ENCODE peak calls at places on chromosome 6, in nine cellular contexts. F is AG10803, W is psoas muscle, D is left lung, E is astrocyte of the cerebellum, H is A549, N is hepatocyte, C is epithelial cell of esophagus, S is ovary. B is an unnamed sample.

GRCh38 chr6:125421853-125422252 is 120.1 kb upstream of the HDDC2 start:
- DNase-seq in C (peak; percentile 46), N (peak; percentile 49), D (no peak), W (peak; percentile 47), H (peak; percentile 1), S (peak; percentile 33), E (no peak), F (no peak), B (no peak)

GRCh38 chr6:390914-391558 is 516 bp upstream of the IRF4 start:
- DNase-seq in W (no peak), S (no peak), C (no peak), D (no peak), F (no peak), E (no peak), N (no peak), H (no peak), B (no peak)

GRCh38 chr6:106254636-106255035 is 70.9 kb downstream of the ATG5 start:
- DNase-seq in F (peak; percentile 77), C (peak; percentile 71), W (no peak), D (no peak), N (no peak), H (no peak), S (no peak), E (peak; percentile 11), B (no peak)

GRCh38 chr6:148396926-148397325 is 54.3 kb downstream of the SASH1 start:
- DNase-seq in C (no peak), D (no peak), N (no peak), E (no peak), W (no peak), H (no peak), S (no peak), F (no peak), B (no peak)

GRCh38 chr6:37674161-37674560 is 23.5 kb downstream of the MDGA1 start:
- DNase-seq in N (no peak), S (no peak), F (no peak), C (no peak), E (no peak), D (no peak), H (no peak), W (no peak), B (no peak)

GRCh38 chr6:33516726-33517125 is 62.4 kb downstream of the ZBTB9 start:
- DNase-seq in N (no peak), W (no peak), F (no peak), H (no peak), D (no peak), C (no peak), E (no peak), S (no peak), B (no peak)

GRCh38 chr6:122372647-122373046 is 26.8 kb upstream of the HSF2 start:
- DNase-seq in D (no peak), F (no peak), E (peak; percentile 9), S (no peak), W (no peak), N (no peak), H (no peak), C (no peak), B (no peak)

GRCh38 chr6:34022873-34023255 is 123.0 kb downstream of the GRM4 start:
- DNase-seq in C (no peak), F (no peak), W (no peak), H (no peak), E (no peak), S (no peak), N (no peak), D (no peak), B (no peak)

GRCh38 chr6:52754443-52754842 is 8.8 kb downstream of the GSTA2 start:
- DNase-seq in W (no peak), S (no peak), E (no peak), D (no peak), N (no peak), H (no peak), F (no peak), C (no peak), B (no peak)

GRCh38 chr6:90691823-90692222 is 105.0 kb upstream of the MAP3K7 start:
- DNase-seq in E (no peak), S (no peak), H (no peak), F (no peak), C (peak; percentile 37), W (no peak), N (no peak), D (no peak), B (no peak)
- TF ChIP-seq CTCF in E (peak; percentile 11), S (no peak), H (no peak), F (no peak), C (peak; percentile 49), W (no peak), N (no peak), D (no peak), B (peak; percentile 5)

DNA sequence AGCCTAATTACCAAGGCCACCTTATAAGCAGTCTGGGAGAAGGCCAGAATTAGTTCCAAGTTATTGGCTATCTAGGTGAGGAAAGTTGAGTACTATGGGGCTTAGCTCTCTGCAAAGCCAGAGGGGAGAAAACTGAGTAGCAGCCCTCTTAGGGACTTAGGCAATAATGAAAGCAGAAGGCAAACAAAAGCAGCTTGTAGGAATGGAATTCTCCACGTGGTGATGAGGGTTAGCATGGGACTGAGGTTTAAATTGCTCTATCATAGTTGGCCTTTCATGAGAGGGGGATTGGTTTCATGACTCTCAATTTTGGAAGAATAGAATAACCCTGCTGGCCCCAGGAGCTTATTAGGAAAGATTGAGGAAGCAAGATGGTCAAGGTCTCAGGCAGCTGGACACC is 7.0 kb upstream of the UBE2J1 start:
- DNase-seq in W (no peak), H (no peak), F (no peak), N (no peak), D (no peak), E (no peak), C (no peak), S (no peak), B (no peak)
- H3K4me3 ChIP-seq in W (no peak overlapping the region), H (no peak overlapping the region), F (no peak overlapping the region), N (no peak overlapping the region), D (no peak overlapping the region), E (no peak overlapping the region), C (no peak overlapping the region), S (no peak overlapping the region), B (no peak overlapping the region)

DNA sequence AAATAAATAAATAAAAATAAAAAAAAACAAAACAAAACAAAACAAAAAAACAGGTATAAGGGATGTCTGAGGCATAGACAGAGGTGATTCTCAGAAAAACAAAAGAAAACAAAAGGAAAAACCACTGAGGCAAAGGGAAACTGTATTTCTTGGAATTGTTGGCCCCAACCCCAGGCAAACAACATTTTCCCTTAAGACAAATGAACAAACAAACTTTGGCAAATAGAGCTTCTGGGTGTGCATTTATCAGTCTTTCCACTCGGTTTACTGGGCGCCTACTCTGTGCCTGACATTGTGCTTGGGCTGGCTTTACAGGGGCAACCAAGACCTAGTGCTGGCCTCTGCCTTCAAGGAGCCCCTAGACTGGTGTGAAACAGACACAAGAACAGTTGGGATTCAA is 33.7 kb upstream of the IER3 start:
- DNase-seq in H (no peak), F (no peak), N (no peak), E (no peak), W (no peak), C (no peak), D (no peak), S (no peak), B (no peak)
- TF ChIP-seq CTCF in H (no peak), F (no peak), N (no peak), E (no peak), W (no peak), C (no peak), D (no peak), S (no peak), B (no peak)

GRCh38 chr6:28656715-28657114 is 131.0 kb downstream of the GPX5 start:
- DNase-seq in S (no peak), N (no peak), D (no peak), C (no peak), F (no peak), E (no peak), W (no peak), H (no peak), B (no peak)
- H3K4me3 ChIP-seq in S (no peak overlapping the region), N (peak overlapping the region; percentile 58), D (no peak overlapping the region), C (no peak overlapping the region), F (no peak overlapping the region), E (peak overlapping the region; percentile 56), W (no peak overlapping the region), H (no peak overlapping the region), B (no peak overlapping the region)

GRCh38 chr6:83804886-83805285 is 48.3 kb upstream of the RIPPLY2 start:
- DNase-seq in S (no peak), F (no peak), W (no peak), N (no peak), E (no peak), C (no peak), H (no peak), D (no peak), B (no peak)
- TF ChIP-seq CTCF in S (no peak), F (no peak), W (no peak), N (no peak), E (no peak), C (no peak), H (no peak), D (no peak), B (no peak)

DNA sequence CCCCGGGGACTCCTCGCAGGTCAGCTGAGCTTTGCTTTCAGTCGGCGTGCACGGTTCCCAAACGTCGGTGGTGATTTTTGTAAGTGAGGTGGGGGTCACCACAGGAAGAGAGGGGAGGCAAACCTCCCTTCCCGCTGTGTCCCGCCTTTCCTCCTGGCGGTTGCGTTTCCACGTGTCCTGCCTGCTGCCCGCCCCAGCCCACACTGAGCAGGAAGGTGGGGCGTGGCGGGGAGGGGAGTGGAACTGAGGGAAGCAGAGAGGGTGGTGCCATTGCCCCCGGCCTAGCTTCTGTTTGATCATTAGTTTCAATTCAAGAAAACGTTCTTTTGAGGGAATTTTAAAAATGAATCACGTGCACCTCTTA is 30.1 kb upstream of the AFDN start:
- DNase-seq in C (no peak), S (no peak), F (no peak), E (no peak), W (no peak), D (no peak), H (no peak), N (no peak), B (no peak)
- H3K4me3 ChIP-seq in C (peak overlapping the region; percentile 6), S (no peak overlapping the region), F (no peak overlapping the region), E (no peak overlapping the region), W (peak overlapping the region; percentile 49), D (peak overlapping the region; percentile 18), H (no peak overlapping the region), N (no peak overlapping the region), B (no peak overlapping the region)

GRCh38 chr6:30981942-30982772 is 1.4 kb upstream of the MUC21 start:
- DNase-seq in S (no peak), E (peak; percentile 59), H (peak; percentile 14), C (peak; percentile 82), F (peak; percentile 78), D (peak; percentile 48), N (peak; percentile 53), W (no peak), B (peak; percentile 44)
- TF ChIP-seq CTCF in S (no peak), E (peak; percentile 37), H (no peak), C (peak; percentile 41), F (peak; percentile 45), D (peak; percentile 32), N (no peak), W (peak; percentile 10), B (peak; percentile 10)

B was measured in HFF-Myc.